ENCODE peak calls at places on chromosomes 1 and 21, in six cellular contexts. One of them, this sample, is unnamed.

GRCh38 chr1:20616468-20617156 is 16.6 kb upstream of the PINK1 start:
- DNase-seq in neural progenitor cell: no peak
- DNase-seq in Peyer's patch: no peak
- DNase-seq in ovary: no peak
- DNase-seq in BE2C: no peak
- DNase-seq in A549: no peak
- DNase-seq in this sample: no peak

GRCh38 chr1:213687802-213688201 is 300.0 kb upstream of the PROX1 start:
- DNase-seq in neural progenitor cell: no peak
- DNase-seq in Peyer's patch: no peak
- DNase-seq in ovary: no peak
- DNase-seq in BE2C: no peak
- DNase-seq in A549: no peak
- DNase-seq in this sample: no peak

GRCh38 chr1:39788426-39788757 is 273 bp downstream of the BMP8B start:
- DNase-seq in neural progenitor cell: no peak
- DNase-seq in Peyer's patch: no peak
- DNase-seq in ovary: no peak
- DNase-seq in BE2C: no peak
- DNase-seq in A549: no peak
- DNase-seq in this sample: no peak

GRCh38 chr21:45477176-45478114 is 64.8 kb downstream of the SLC19A1 start:
- DNase-seq in neural progenitor cell: no peak
- DNase-seq in Peyer's patch: no peak
- DNase-seq in ovary: no peak
- DNase-seq in BE2C: no peak
- DNase-seq in A549: no peak
- DNase-seq in this sample: no peak

GRCh38 chr1:5688479-5689077 is 303.6 kb downstream of the NPHP4 start:
- DNase-seq in neural progenitor cell: no peak
- DNase-seq in Peyer's patch: peak
- DNase-seq in ovary: no peak
- DNase-seq in BE2C: no peak
- DNase-seq in A549: no peak
- DNase-seq in this sample: no peak

GRCh38 chr21:28132713-28133112 is 860.0 kb downstream of the LTN1 start:
- DNase-seq in neural progenitor cell: no peak
- DNase-seq in Peyer's patch: no peak
- DNase-seq in ovary: no peak
- DNase-seq in BE2C: no peak
- DNase-seq in A549: no peak
- DNase-seq in this sample: no peak

GRCh38 chr1:228311091-228311490 is 95.5 kb downstream of the TRIM11 start:
- DNase-seq in neural progenitor cell: no peak
- DNase-seq in Peyer's patch: no peak
- DNase-seq in ovary: peak
- DNase-seq in BE2C: no peak
- DNase-seq in A549: no peak
- DNase-seq in this sample: no peak

GRCh38 chr1:206890690-206891089 is 6.6 kb upstream of the IL24 start:
- DNase-seq in neural progenitor cell: no peak
- DNase-seq in Peyer's patch: peak
- DNase-seq in ovary: no peak
- DNase-seq in BE2C: no peak
- DNase-seq in A549: no peak
- DNase-seq in this sample: no peak

GRCh38 chr21:46057111-46057709 is 40.7 kb upstream of the COL6A2 start:
- DNase-seq in neural progenitor cell: no peak
- DNase-seq in Peyer's patch: peak
- DNase-seq in ovary: peak
- DNase-seq in BE2C: no peak
- DNase-seq in A549: no peak
- DNase-seq in this sample: peak

GRCh38 chr21:34640858-34641257 is 25.9 kb upstream of the RCAN1 start:
- DNase-seq in neural progenitor cell: no peak
- DNase-seq in Peyer's patch: no peak
- DNase-seq in ovary: no peak
- DNase-seq in BE2C: no peak
- DNase-seq in A549: no peak
- DNase-seq in this sample: no peak

GRCh38 chr1:226731257-226731893 is 7.7 kb downstream of the ITPKB start:
- DNase-seq in neural progenitor cell: no peak
- DNase-seq in Peyer's patch: no peak
- DNase-seq in ovary: no peak
- DNase-seq in BE2C: no peak
- DNase-seq in A549: no peak
- DNase-seq in this sample: no peak

GRCh38 chr1:203534526-203534925 is 40.6 kb downstream of the OPTC start:
- DNase-seq in neural progenitor cell: peak
- DNase-seq in Peyer's patch: no peak
- DNase-seq in ovary: peak
- DNase-seq in BE2C: no peak
- DNase-seq in A549: peak
- DNase-seq in this sample: peak

GRCh38 chr1:68321084-68321685 is 88.9 kb upstream of the WLS start:
- DNase-seq in neural progenitor cell: peak
- DNase-seq in Peyer's patch: peak
- DNase-seq in ovary: peak
- DNase-seq in BE2C: peak
- DNase-seq in A549: peak
- DNase-seq in this sample: peak
- TF ChIP-seq CTCF in neural progenitor cell: peak
- TF ChIP-seq CTCF in Peyer's patch: peak
- TF ChIP-seq CTCF in ovary: peak
- TF ChIP-seq CTCF in BE2C: peak
- TF ChIP-seq CTCF in A549: peak
- TF ChIP-seq CTCF in this sample: peak

DNA sequence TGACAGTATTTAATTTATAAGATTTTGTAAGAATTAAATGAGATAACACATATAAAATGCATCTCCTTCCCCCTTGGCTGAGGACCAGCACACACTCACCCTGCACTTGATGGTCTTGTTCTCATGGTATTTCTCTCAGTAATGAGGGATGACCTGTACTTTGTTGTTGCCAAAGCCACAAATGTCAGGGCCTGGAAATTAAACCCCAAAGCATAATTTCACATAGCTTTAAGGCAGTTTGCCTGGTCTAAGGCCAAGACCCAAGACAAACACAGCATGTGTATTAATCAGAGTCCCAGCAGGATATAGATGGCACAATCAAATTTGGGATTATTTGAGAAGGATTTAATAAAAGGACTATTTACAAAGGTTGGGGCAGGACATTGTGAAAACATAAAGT is 48.6 kb upstream of the EPS15 start:
- DNase-seq in neural progenitor cell: no peak
- DNase-seq in Peyer's patch: no peak
- DNase-seq in ovary: no peak
- DNase-seq in BE2C: no peak
- DNase-seq in A549: no peak
- DNase-seq in this sample: no peak
- TF ChIP-seq CTCF in neural progenitor cell: no peak
- TF ChIP-seq CTCF in Peyer's patch: no peak
- TF ChIP-seq CTCF in ovary: no peak
- TF ChIP-seq CTCF in BE2C: no peak
- TF ChIP-seq CTCF in A549: no peak
- TF ChIP-seq CTCF in this sample: no peak

GRCh38 chr1:27979151-27979858 is 19.5 kb downstream of the XKR8 start:
- DNase-seq in neural progenitor cell: peak
- DNase-seq in Peyer's patch: no peak
- DNase-seq in ovary: no peak
- DNase-seq in BE2C: no peak
- DNase-seq in A549: peak
- DNase-seq in this sample: no peak
- TF ChIP-seq CTCF in neural progenitor cell: peak
- TF ChIP-seq CTCF in Peyer's patch: peak
- TF ChIP-seq CTCF in ovary: no peak
- TF ChIP-seq CTCF in BE2C: peak
- TF ChIP-seq CTCF in A549: peak
- TF ChIP-seq CTCF in this sample: peak

GRCh38 chr1:161021959-161022332 is 994 bp upstream of the F11R start:
- DNase-seq in neural progenitor cell: no peak
- DNase-seq in Peyer's patch: no peak
- DNase-seq in ovary: no peak
- DNase-seq in BE2C: no peak
- DNase-seq in A549: peak
- DNase-seq in this sample: no peak

GRCh38 chr1:161021168-161021958 is 411 bp upstream of the F11R start:
- DNase-seq in neural progenitor cell: peak
- DNase-seq in Peyer's patch: peak
- DNase-seq in ovary: peak
- DNase-seq in BE2C: peak
- DNase-seq in A549: peak
- DNase-seq in this sample: peak

GRCh38 chr1:161018631-161018930 is 2.4 kb downstream of the F11R start:
- DNase-seq in neural progenitor cell: no peak
- DNase-seq in Peyer's patch: no peak
- DNase-seq in ovary: no peak
- DNase-seq in BE2C: no peak
- DNase-seq in A549: no peak
- DNase-seq in this sample: no peak

GRCh38 chr1:161019767-161020572 is 982 bp downstream of the F11R start:
- DNase-seq in neural progenitor cell: peak
- DNase-seq in Peyer's patch: no peak
- DNase-seq in ovary: no peak
- DNase-seq in BE2C: no peak
- DNase-seq in A549: no peak
- DNase-seq in this sample: peak

GRCh38 chr1:161020573-161021167 is at the start of gene F11R:
- DNase-seq in neural progenitor cell: peak
- DNase-seq in Peyer's patch: peak
- DNase-seq in ovary: peak
- DNase-seq in BE2C: peak
- DNase-seq in A549: peak
- DNase-seq in this sample: peak
- TF ChIP-seq CTCF in neural progenitor cell: peak
- TF ChIP-seq CTCF in Peyer's patch: no peak
- TF ChIP-seq CTCF in ovary: no peak
- TF ChIP-seq CTCF in BE2C: no peak
- TF ChIP-seq CTCF in A549: no peak
- TF ChIP-seq CTCF in this sample: peak

DNA sequence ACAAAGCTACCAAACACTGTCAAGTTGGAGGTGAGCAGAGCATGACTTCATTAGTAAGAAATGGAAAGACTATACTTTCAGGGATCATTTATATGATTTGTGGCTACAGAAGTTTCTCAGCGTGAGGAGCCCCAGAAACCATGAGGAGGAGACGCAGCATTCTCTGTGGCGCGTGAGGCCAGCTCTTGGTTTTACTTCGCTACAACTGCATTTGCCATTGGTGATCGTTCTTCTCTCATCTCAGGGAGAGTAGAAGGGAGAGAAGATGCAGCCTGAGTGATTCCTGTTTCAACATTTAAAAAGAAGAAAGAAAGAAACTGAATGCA is 94.5 kb upstream of the ATP1A1 start:
- DNase-seq in neural progenitor cell: no peak
- DNase-seq in Peyer's patch: no peak
- DNase-seq in ovary: no peak
- DNase-seq in BE2C: no peak
- DNase-seq in A549: no peak
- DNase-seq in this sample: no peak
- TF ChIP-seq CTCF in neural progenitor cell: no peak
- TF ChIP-seq CTCF in Peyer's patch: no peak
- TF ChIP-seq CTCF in ovary: no peak
- TF ChIP-seq CTCF in BE2C: no peak
- TF ChIP-seq CTCF in A549: no peak
- TF ChIP-seq CTCF in this sample: no peak

DNA sequence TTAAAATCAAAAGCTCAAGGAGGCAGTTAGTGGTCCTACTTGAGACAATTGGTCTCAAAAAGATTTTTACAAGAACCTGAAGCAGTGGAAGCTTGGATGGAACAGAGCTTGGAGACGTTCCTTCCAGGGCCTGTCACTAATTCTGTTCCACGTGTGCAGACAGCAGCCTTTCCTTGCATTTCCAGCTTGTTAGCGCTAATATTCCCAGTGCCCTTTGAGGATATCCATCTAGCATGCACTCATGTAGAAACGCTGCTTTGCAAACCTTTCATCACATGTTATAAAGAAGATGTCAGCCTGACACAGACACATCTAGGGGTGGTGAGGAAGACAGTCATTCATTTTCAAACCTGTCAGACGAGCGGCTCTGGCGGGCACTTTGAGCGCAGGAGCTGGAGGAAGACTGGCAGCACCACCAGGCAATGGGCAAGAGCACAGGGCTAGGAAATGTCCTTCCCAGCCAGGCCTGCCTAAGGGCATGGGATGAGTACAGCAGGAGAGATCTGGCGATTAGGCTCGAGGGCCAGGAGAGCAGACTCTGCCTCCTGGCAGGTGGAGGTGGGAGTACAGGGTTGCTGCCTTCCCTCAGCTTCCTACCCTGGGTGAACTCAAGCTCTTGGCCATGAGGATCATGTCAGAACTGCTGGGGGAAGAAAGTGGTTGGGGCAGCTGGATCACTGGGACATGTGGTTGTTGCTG is 55.5 kb downstream of the CASQ2 start:
- DNase-seq in neural progenitor cell: no peak
- DNase-seq in Peyer's patch: no peak
- DNase-seq in ovary: no peak
- DNase-seq in BE2C: peak
- DNase-seq in A549: no peak
- DNase-seq in this sample: no peak
- TF ChIP-seq CTCF in neural progenitor cell: no peak
- TF ChIP-seq CTCF in Peyer's patch: no peak
- TF ChIP-seq CTCF in ovary: no peak
- TF ChIP-seq CTCF in BE2C: no peak
- TF ChIP-seq CTCF in A549: no peak
- TF ChIP-seq CTCF in this sample: no peak

GRCh38 chr1:88079036-88079435 is 605.0 kb upstream of the PKN2 start:
- DNase-seq in neural progenitor cell: peak
- DNase-seq in Peyer's patch: no peak
- DNase-seq in ovary: no peak
- DNase-seq in BE2C: peak
- DNase-seq in A549: no peak
- DNase-seq in this sample: no peak
- TF ChIP-seq CTCF in neural progenitor cell: peak
- TF ChIP-seq CTCF in Peyer's patch: no peak
- TF ChIP-seq CTCF in ovary: no peak
- TF ChIP-seq CTCF in BE2C: peak
- TF ChIP-seq CTCF in A549: no peak
- TF ChIP-seq CTCF in this sample: peak

This sample was measured in upper lobe of right lung.